ENCODE peak calls at places on chromosomes 1 and 21, in nine cellular contexts. O is neural crest cell; J is IMR-90; E is CD8-positive, alpha-beta T cell; W is endodermal cell; S is heart right ventricle; L is brain microvascular endothelial cell; B is lower lobe of right lung; C is GM13977. G is an unnamed sample.

GRCh38 chr1:57319165-57319564 is 104.7 kb downstream of the DAB1 start:
- DNase-seq in O (no peak), J (peak), E (no peak), W (no peak), S (no peak), L (peak), B (no peak), C (no peak), G (peak)

GRCh38 chr1:59415286-59415850 is 118.5 kb downstream of the FGGY start:
- DNase-seq in O (no peak), J (no peak), E (no peak), W (no peak), S (no peak), L (no peak), B (no peak), C (no peak), G (no peak)

GRCh38 chr1:61011514-61012263 is 70.7 kb upstream of the NFIA start:
- DNase-seq in O (no peak), J (no peak), E (no peak), W (no peak), S (no peak), L (no peak), B (no peak), C (no peak), G (no peak)

GRCh38 chr1:226549937-226550670 is 1.5 kb downstream of the STUM start:
- DNase-seq in O (peak), J (no peak), E (no peak), W (peak), S (peak), L (no peak), B (no peak), C (peak), G (no peak)

GRCh38 chr1:197799271-197799670 is 24.0 kb upstream of the DENND1B start:
- DNase-seq in O (no peak), J (peak), E (no peak), W (peak), S (no peak), L (peak), B (no peak), C (no peak), G (peak)

GRCh38 chr1:7171574-7171973 is 386.3 kb downstream of the CAMTA1 start:
- DNase-seq in O (no peak), J (no peak), E (no peak), W (no peak), S (no peak), L (no peak), B (no peak), C (no peak), G (no peak)

GRCh38 chr1:114209971-114210370 is 56.3 kb upstream of the SYT6 start:
- DNase-seq in O (no peak), J (no peak), E (no peak), W (no peak), S (no peak), L (no peak), B (no peak), C (no peak), G (no peak)

GRCh38 chr1:200279810-200280411 is 129.9 kb downstream of the ZNF281 start:
- DNase-seq in O (peak), J (peak), E (no peak), W (peak), S (peak), L (peak), B (no peak), C (peak), G (peak)

GRCh38 chr21:46127239-46128105 is 27.9 kb downstream of the FTCD start:
- DNase-seq in O (no peak), J (no peak), E (no peak), W (peak), S (no peak), L (no peak), B (peak), C (no peak), G (no peak)

GRCh38 chr1:42165511-42166210 is 1.1 kb upstream of the GUCA2A start:
- DNase-seq in O (no peak), J (peak), E (no peak), W (peak), S (peak), L (peak), B (peak), C (no peak), G (peak)

GRCh38 chr1:115437146-115437639 is 99.1 kb upstream of the NGF start:
- DNase-seq in O (no peak), J (no peak), E (no peak), W (no peak), S (no peak), L (no peak), B (no peak), C (no peak), G (no peak)

GRCh38 chr1:62424412-62424811 is 12.4 kb upstream of the USP1 start:
- DNase-seq in O (no peak), J (no peak), E (no peak), W (no peak), S (no peak), L (no peak), B (no peak), C (no peak), G (no peak)

GRCh38 chr1:69595486-69595885 is 27.8 kb downstream of the LRRC7 start:
- DNase-seq in O (no peak), J (no peak), E (no peak), W (no peak), S (no peak), L (no peak), B (no peak), C (no peak), G (no peak)

GRCh38 chr1:30477588-30477987 is 245.8 kb downstream of the MATN1 start:
- DNase-seq in O (no peak), J (no peak), E (no peak), W (no peak), S (no peak), L (no peak), B (no peak), C (no peak), G (no peak)

GRCh38 chr1:117370509-117370908 is 3.3 kb downstream of the MAN1A2 start:
- DNase-seq in O (no peak), J (no peak), E (no peak), W (no peak), S (no peak), L (no peak), B (no peak), C (no peak), G (no peak)

GRCh38 chr1:161766102-161766981 is at the start of gene ATF6:
- DNase-seq in O (peak), J (peak), E (peak), W (peak), S (peak), L (peak), B (peak), C (peak), G (peak)

GRCh38 chr21:26185446-26185845 is 14.9 kb upstream of the APP start:
- DNase-seq in O (no peak), J (no peak), E (no peak), W (no peak), S (no peak), L (no peak), B (no peak), C (no peak), G (no peak)

GRCh38 chr1:161930064-161930463 is 93.6 kb downstream of the OLFML2B start:
- DNase-seq in O (no peak), J (peak), E (no peak), W (no peak), S (no peak), L (no peak), B (no peak), C (no peak), G (peak)

GRCh38 chr1:101652476-101652875 is 344.2 kb downstream of the OLFM3 start:
- DNase-seq in O (no peak), J (no peak), E (no peak), W (no peak), S (no peak), L (no peak), B (no peak), C (no peak), G (no peak)

GRCh38 chr1:101653482-101653946 is 343.2 kb downstream of the OLFM3 start:
- DNase-seq in O (no peak), J (peak), E (no peak), W (peak), S (no peak), L (peak), B (no peak), C (no peak), G (no peak)
- TF ChIP-seq CTCF in O (peak), J (peak), E (no peak), W (peak), S (no peak), L (peak), B (no peak), C (peak), G (no peak)

DNA sequence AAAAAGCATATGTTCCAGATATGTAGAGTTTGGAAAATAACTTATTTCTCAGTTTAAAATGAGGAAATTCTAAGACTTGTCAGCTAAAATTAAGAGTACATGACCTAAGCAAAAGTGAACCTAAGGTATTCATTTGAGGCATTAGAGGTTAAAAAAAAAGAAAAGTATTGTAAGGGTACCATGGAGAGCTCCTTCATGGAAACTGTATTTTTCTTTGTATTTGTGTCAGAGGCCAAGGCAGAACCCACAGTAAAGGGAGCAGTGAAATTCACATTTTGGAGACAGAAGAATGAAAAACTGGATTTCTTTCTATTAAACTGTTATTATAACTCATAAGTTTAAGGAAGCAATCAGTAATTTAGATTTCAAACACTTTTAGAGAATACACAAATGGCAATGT is 1494.8 kb downstream of the KCNT2 start:
- DNase-seq in O (no peak), J (no peak), E (no peak), W (no peak), S (no peak), L (no peak), B (no peak), C (no peak), G (no peak)
- TF ChIP-seq CTCF in O (no peak), J (no peak), E (no peak), W (no peak), S (no peak), L (no peak), B (no peak), C (no peak), G (no peak)

GRCh38 chr1:53835491-53835890 is 2.6 kb downstream of the NDC1 start:
- DNase-seq in O (no peak), J (peak), E (no peak), W (no peak), S (no peak), L (peak), B (no peak), C (peak), G (peak)

GRCh38 chr1:53842347-53842746 is 4.3 kb upstream of the NDC1 start:
- DNase-seq in O (no peak), J (no peak), E (no peak), W (no peak), S (no peak), L (no peak), B (no peak), C (no peak), G (no peak)

GRCh38 chr1:53834776-53835175 is 3.3 kb downstream of the NDC1 start:
- DNase-seq in O (no peak), J (no peak), E (no peak), W (no peak), S (no peak), L (no peak), B (no peak), C (no peak), G (no peak)

GRCh38 chr1:53838654-53838974 is 518 bp upstream of the NDC1 start:
- DNase-seq in O (no peak), J (no peak), E (no peak), W (no peak), S (no peak), L (no peak), B (no peak), C (no peak), G (no peak)

DNA sequence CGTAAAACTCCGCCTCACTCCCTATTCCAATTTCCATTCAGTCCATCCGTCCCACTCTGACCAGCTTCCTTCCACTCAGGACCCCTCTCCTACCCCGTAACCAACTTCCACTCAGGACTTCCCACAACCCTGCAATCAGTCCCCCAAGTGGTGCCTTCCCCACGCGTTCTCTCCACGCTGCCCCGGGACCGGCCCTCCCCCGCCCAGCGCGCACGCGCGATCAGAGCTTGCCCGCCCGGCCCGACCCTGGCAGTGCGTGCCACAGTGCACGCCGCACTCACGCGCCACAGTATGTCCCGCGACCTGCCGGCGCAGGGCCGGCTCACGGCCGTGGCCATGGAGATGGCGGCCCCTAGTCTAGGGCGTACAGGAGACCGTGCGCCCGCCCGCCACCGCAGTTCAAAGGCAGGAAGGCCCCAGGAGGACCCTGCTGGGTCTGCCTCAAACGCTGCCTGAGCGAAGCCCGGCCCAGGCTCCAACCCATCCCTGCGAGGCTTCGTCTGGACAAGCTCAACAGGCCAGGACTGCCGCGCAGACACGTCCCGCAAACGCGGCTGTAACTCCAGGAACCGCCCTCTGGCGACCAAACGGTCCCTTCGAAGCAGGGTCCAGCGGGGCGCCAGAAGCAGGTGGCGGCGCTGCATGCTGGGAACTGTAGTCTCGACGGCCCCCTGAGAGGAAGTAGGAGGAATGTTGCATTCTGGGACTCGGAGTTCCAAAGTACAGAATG is at the start of gene NDC1:
- DNase-seq in O (peak), J (peak), E (peak), W (peak), S (peak), L (peak), B (peak), C (peak), G (peak)
- TF ChIP-seq CTCF in O (peak), J (peak), E (no peak), W (peak), S (peak), L (peak), B (peak), C (no peak), G (peak)

GRCh38 chr1:182091083-182091482 is 29.6 kb upstream of the ZNF648 start:
- DNase-seq in O (no peak), J (no peak), E (no peak), W (no peak), S (no peak), L (no peak), B (no peak), C (no peak), G (no peak)

GRCh38 chr1:182087951-182088350 is 26.4 kb upstream of the ZNF648 start:
- DNase-seq in O (no peak), J (no peak), E (no peak), W (no peak), S (no peak), L (no peak), B (no peak), C (no peak), G (no peak)

GRCh38 chr1:182093781-182094180 is 32.3 kb upstream of the ZNF648 start:
- DNase-seq in O (no peak), J (no peak), E (no peak), W (no peak), S (no peak), L (no peak), B (no peak), C (no peak), G (no peak)

GRCh38 chr1:182095946-182096345 is 34.4 kb upstream of the ZNF648 start:
- DNase-seq in O (no peak), J (no peak), E (no peak), W (no peak), S (no peak), L (no peak), B (no peak), C (no peak), G (no peak)

DNA sequence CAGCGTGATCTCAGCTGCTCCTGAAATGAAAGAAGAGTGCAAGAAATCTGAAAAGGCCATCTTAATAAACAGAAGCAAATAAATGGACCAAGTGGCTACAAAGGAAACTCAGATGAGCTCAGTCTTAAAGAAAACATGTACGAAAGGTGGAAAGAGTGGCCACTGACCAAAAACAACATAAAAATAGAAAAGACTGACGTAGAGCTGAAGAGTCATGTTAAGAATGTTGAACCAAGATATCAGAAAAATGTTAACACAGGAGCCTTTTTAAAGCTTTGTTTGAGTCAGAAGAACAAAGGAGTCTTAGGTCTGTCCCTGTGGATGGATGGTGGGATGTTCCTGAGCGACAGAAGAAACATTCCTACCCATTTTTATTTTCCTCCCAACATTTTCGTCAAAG is 30.8 kb upstream of the ZNF648 start:
- DNase-seq in O (no peak), J (no peak), E (no peak), W (no peak), S (no peak), L (peak), B (no peak), C (no peak), G (no peak)
- TF ChIP-seq CTCF in O (no peak), J (no peak), E (no peak), W (no peak), S (no peak), L (no peak), B (no peak), C (no peak), G (no peak)

GRCh38 chr1:44608141-44608540 is 66.1 kb downstream of the TMEM53 start:
- DNase-seq in O (no peak), J (no peak), E (no peak), W (no peak), S (no peak), L (no peak), B (no peak), C (no peak), G (no peak)
- TF ChIP-seq CTCF in O (peak), J (peak), E (no peak), W (peak), S (no peak), L (peak), B (no peak), C (peak), G (peak)

GRCh38 chr21:41501919-41502318 is 6.0 kb downstream of the TMPRSS2 start:
- DNase-seq in O (no peak), J (no peak), E (no peak), W (no peak), S (no peak), L (no peak), B (no peak), C (no peak), G (no peak)
- TF ChIP-seq CTCF in O (no peak), J (no peak), E (no peak), W (no peak), S (no peak), L (no peak), B (no peak), C (no peak), G (no peak)

GRCh38 chr21:44800971-44801467 is 601 bp downstream of the UBE2G2 start:
- DNase-seq in O (no peak), J (peak), E (no peak), W (peak), S (no peak), L (no peak), B (no peak), C (peak), G (peak)
- TF ChIP-seq CTCF in O (peak), J (peak), E (peak), W (peak), S (peak), L (peak), B (peak), C (peak), G (peak)

GRCh38 chr1:155648207-155649147 is 38.5 kb downstream of the MSTO1 start:
- DNase-seq in O (no peak), J (peak), E (no peak), W (no peak), S (peak), L (peak), B (no peak), C (no peak), G (peak)
- TF ChIP-seq CTCF in O (peak), J (peak), E (no peak), W (peak), S (peak), L (peak), B (peak), C (no peak), G (peak)